ENCODE peak calls at places on chromosomes 11 and 22, in nine cellular contexts. S is cardiac muscle cell, V is Caco-2, E is IMR-90, I is psoas muscle, U is PC-3, Y is tibial nerve, L is MM.1S, C is ovary. F is an unnamed sample.

GRCh38 chr22:37753746-37754145 is 54.0 kb upstream of the GCAT start:
- DNase-seq in U (peak; percentile 52), E (peak; percentile 33), V (no peak), C (no peak), S (no peak), Y (no peak), I (no peak), L (no peak), F (no peak)

GRCh38 chr22:38570841-38571364 is 920 bp upstream of the DMC1 start:
- DNase-seq in U (peak; percentile 35), V (peak; percentile 15), S (peak; percentile 62), L (peak; percentile 67), E (peak; percentile 17), Y (peak; percentile 42), I (peak; percentile 76), C (peak; percentile 44), F (peak; percentile 33)

GRCh38 chr11:129720994-129721393 is 94.7 kb upstream of the TMEM45B start:
- DNase-seq in U (no peak), V (no peak), L (no peak), C (no peak), E (no peak), Y (no peak), S (no peak), I (no peak), F (no peak)

GRCh38 chr11:7638710-7639642 is 34.3 kb downstream of the CYB5R2 start:
- DNase-seq in I (no peak), U (no peak), Y (peak; percentile 50), C (no peak), L (peak; percentile 16), S (no peak), V (no peak), E (no peak), F (no peak)

GRCh38 chr11:116030697-116031331 is 526.6 kb upstream of the CADM1 start:
- DNase-seq in U (no peak), V (no peak), Y (no peak), L (no peak), S (no peak), C (no peak), I (no peak), E (no peak), F (no peak)

GRCh38 chr11:18633256-18634139 is 644 bp downstream of the SPTY2D1 start:
- DNase-seq in E (peak; percentile 48), L (peak; percentile 77), S (no peak), U (no peak), V (no peak), I (no peak), Y (no peak), C (no peak), F (peak; percentile 10)

GRCh38 chr22:43777204-43777671 is 34.9 kb downstream of the EFCAB6 start:
- DNase-seq in C (no peak), U (peak; percentile 87), V (no peak), S (no peak), L (no peak), E (peak; percentile 91), I (no peak), Y (no peak), F (no peak)

GRCh38 chr11:68448604-68449011 is 11.9 kb upstream of the PPP6R3 start:
- DNase-seq in C (no peak), Y (no peak), S (no peak), U (no peak), E (no peak), I (peak; percentile 52), L (no peak), V (no peak), F (no peak)

GRCh38 chr11:66970808-66971442 is 4.2 kb upstream of the C11orf86 start:
- DNase-seq in L (no peak), E (peak; percentile 100), Y (peak; percentile 66), C (peak; percentile 36), V (peak; percentile 53), S (no peak), I (no peak), U (peak; percentile 99), F (no peak)

GRCh38 chr11:9529333-9529648 is 44.2 kb upstream of the WEE1 start:
- DNase-seq in E (no peak), C (no peak), V (no peak), Y (no peak), S (peak; percentile 44), U (no peak), I (peak; percentile 61), L (no peak), F (no peak)

GRCh38 chr22:43996170-43996980 is 27.7 kb upstream of the PARVB start:
- DNase-seq in I (peak; percentile 73), Y (peak; percentile 40), E (no peak), C (no peak), S (no peak), V (no peak), U (no peak), L (peak; percentile 50), F (peak; percentile 69)

GRCh38 chr11:82714346-82715174 is 19.1 kb downstream of the FAM181B start:
- DNase-seq in L (no peak), Y (no peak), S (no peak), I (no peak), V (no peak), E (no peak), C (no peak), U (no peak), F (no peak)

GRCh38 chr11:34238533-34238932 is 119.3 kb downstream of the ABTB2 start:
- DNase-seq in V (no peak), C (no peak), I (no peak), L (no peak), Y (no peak), E (no peak), U (no peak), S (no peak), F (no peak)

GRCh38 chr11:33280402-33280801 is 23.2 kb downstream of the HIPK3 start:
- DNase-seq in E (no peak), I (no peak), Y (no peak), V (no peak), S (no peak), L (no peak), C (no peak), U (no peak), F (no peak)

GRCh38 chr11:65425971-65426838 is 3.6 kb downstream of the NEAT1 start:
- DNase-seq in E (peak; percentile 89), L (peak; percentile 87), C (no peak), U (peak; percentile 89), I (no peak), S (no peak), V (no peak), Y (peak; percentile 37), F (no peak)

GRCh38 chr11:130514316-130514715 is 65.9 kb downstream of the ADAMTS15 start:
- DNase-seq in S (no peak), Y (no peak), V (no peak), E (peak; percentile 77), C (no peak), L (no peak), U (peak; percentile 32), I (no peak), F (no peak)

GRCh38 chr11:63763506-63764200 is 4.9 kb downstream of the ZFTA start:
- DNase-seq in V (no peak), C (peak; percentile 87), I (peak; percentile 69), U (no peak), Y (no peak), S (peak; percentile 52), L (no peak), E (no peak), F (no peak)

GRCh38 chr11:69487391-69487790 is 5.9 kb downstream of the LINC01488 start:
- DNase-seq in U (no peak), L (no peak), E (no peak), Y (no peak), I (peak; percentile 27), C (no peak), V (no peak), S (no peak), F (no peak)

GRCh38 chr11:96313163-96313562 is 29.8 kb downstream of the MAML2 start:
- DNase-seq in V (no peak), L (no peak), Y (no peak), S (no peak), U (no peak), I (no peak), C (no peak), E (no peak), F (no peak)

GRCh38 chr11:73200256-73200655 is 17.8 kb upstream of the P2RY2 start:
- DNase-seq in U (peak; percentile 62), I (peak; percentile 26), L (no peak), C (no peak), E (no peak), Y (no peak), S (no peak), V (no peak), F (no peak)

GRCh38 chr11:5507177-5507576 is 2.6 kb downstream of the UBQLN3 start:
- DNase-seq in U (no peak), L (no peak), V (no peak), S (no peak), E (no peak), I (no peak), C (no peak), Y (no peak), F (no peak)

GRCh38 chr11:82701847-82702520 is 31.7 kb downstream of the FAM181B start:
- DNase-seq in S (peak; percentile 64), L (peak; percentile 48), U (peak; percentile 81), C (no peak), V (peak; percentile 71), I (no peak), Y (peak; percentile 30), E (peak; percentile 16), F (no peak)

GRCh38 chr11:67053896-67054850 is 2.5 kb upstream of the RHOD start:
- DNase-seq in V (peak; percentile 85), E (peak; percentile 91), I (peak; percentile 66), U (peak; percentile 72), C (peak; percentile 47), Y (peak; percentile 46), S (peak; percentile 73), L (peak; percentile 43), F (peak; percentile 28)

GRCh38 chr22:19175602-19176174 is 2.8 kb downstream of the SLC25A1 start:
- DNase-seq in L (no peak), S (no peak), Y (no peak), U (no peak), I (peak; percentile 58), C (no peak), E (no peak), V (no peak), F (no peak)
- H3K4me1 ChIP-seq in L (peaks cover 11% of the 10 kb centered on the region), S (peaks cover 19% of the 10 kb centered on the region), Y (no peaks in the 10 kb centered on the region), U (peaks cover 19% of the 10 kb centered on the region), I (peaks cover 23% of the 10 kb centered on the region), C (peaks cover 9% of the 10 kb centered on the region), E (peaks cover 33% of the 10 kb centered on the region), V (peaks cover 42% of the 10 kb centered on the region), F (peaks cover 34% of the 10 kb centered on the region)

GRCh38 chr11:119110439-119110838 is 3.3 kb downstream of the C2CD2L start:
- DNase-seq in E (no peak), I (no peak), V (no peak), C (no peak), S (no peak), U (no peak), Y (no peak), L (no peak), F (no peak)
- H3K36me3 ChIP-seq in E (peaks cover 29% of the 10 kb centered on the region), I (peaks cover 52% of the 10 kb centered on the region), V (peaks cover 2% of the 10 kb centered on the region), C (no peaks in the 10 kb centered on the region), S (peaks cover 2% of the 10 kb centered on the region), U (peaks cover 33% of the 10 kb centered on the region), Y (peaks cover 15% of the 10 kb centered on the region), L (peaks cover 9% of the 10 kb centered on the region), F (peaks cover 38% of the 10 kb centered on the region)

GRCh38 chr11:44986315-44986714 is 35.6 kb upstream of the TP53I11 start:
- DNase-seq in L (no peak), C (no peak), E (no peak), Y (no peak), S (no peak), I (no peak), V (no peak), U (no peak), F (no peak)
- TF ChIP-seq CTCF in L (no peak), C (no peak), E (no peak), Y (no peak), S (no peak), I (no peak), V (no peak), U (no peak), F (no peak)

GRCh38 chr11:12801976-12802375 is 127.8 kb downstream of the TEAD1 start:
- DNase-seq in C (no peak), V (peak; percentile 24), Y (no peak), I (no peak), L (no peak), U (peak; percentile 38), S (no peak), E (no peak), F (no peak)
- H3K4me1 ChIP-seq in C (peaks cover 23% of the 10 kb centered on the region), V (peaks cover 80% of the 10 kb centered on the region), Y (no peaks in the 10 kb centered on the region), I (peaks cover 74% of the 10 kb centered on the region), L (peaks cover 28% of the 10 kb centered on the region), U (peaks cover 60% of the 10 kb centered on the region), S (peaks cover 53% of the 10 kb centered on the region), E (peaks cover 38% of the 10 kb centered on the region), F (no peaks in the 10 kb centered on the region)